ENCODE peak calls at places on chromosomes 16 and 17, in five cellular contexts. D is A549; W is NAMALWA; K is adrenal gland; S is activated T-cell treated with anti-CD3 and anti-CD28 coated beads, Interleukin-2, amount 50 U/mL, for 72 hours. O is an unnamed sample.

GRCh38 chr17:29347831-29348281 is 42.3 kb upstream of the TAOK1 start:
- DNase-seq in D (no peak), S (no peak), W (no peak), K (no peak), O (peak)

GRCh38 chr16:66154801-66155200 is 211.7 kb upstream of the CDH5 start:
- DNase-seq in W (no peak), D (no peak), S (no peak), K (no peak), O (no peak)

GRCh38 chr17:45022655-45023339 is 28.6 kb downstream of the DCAKD start:
- DNase-seq in K (peak), D (no peak), W (peak), S (no peak), O (no peak)

GRCh38 chr17:49447603-49448325 is 33.1 kb upstream of the PHB1 start:
- DNase-seq in K (no peak), W (no peak), S (no peak), D (no peak), O (no peak)

GRCh38 chr16:50879873-50880695 is 138.2 kb downstream of the CYLD start:
- DNase-seq in K (no peak), D (peak), S (no peak), W (no peak), O (no peak)

GRCh38 chr17:64056269-64057005 is 36.0 kb upstream of the ICAM2 start:
- DNase-seq in W (peak), K (no peak), S (no peak), D (no peak), O (no peak)

GRCh38 chr16:49410226-49410625 is 36.6 kb downstream of the C16orf78 start:
- DNase-seq in W (no peak), S (no peak), D (no peak), K (no peak), O (no peak)

GRCh38 chr16:88315543-88316105 is 67.1 kb upstream of the ZNF469 start:
- DNase-seq in D (peak), K (peak), W (no peak), S (no peak), O (peak)

GRCh38 chr16:50615891-50616290 is 65.2 kb downstream of the SNX20 start:
- DNase-seq in K (no peak), D (no peak), S (no peak), W (no peak), O (no peak)

GRCh38 chr16:3642397-3643094 is 11.9 kb upstream of the DNASE1 start:
- DNase-seq in D (no peak), S (no peak), K (peak), W (no peak), O (no peak)

GRCh38 chr16:88781140-88782077 is 3.6 kb downstream of the PIEZO1 start:
- DNase-seq in D (no peak), W (peak), S (peak), K (no peak), O (no peak)

GRCh38 chr16:15648135-15648730 is 1.8 kb upstream of the NDE1 start:
- DNase-seq in K (peak), S (no peak), D (no peak), W (no peak), O (no peak)

GRCh38 chr17:75388476-75389030 is 16.9 kb downstream of the GRB2 start:
- DNase-seq in W (no peak), S (no peak), K (no peak), D (no peak), O (no peak)

GRCh38 chr17:55023626-55024025 is 55.1 kb downstream of the STXBP4 start:
- DNase-seq in K (no peak), W (no peak), S (no peak), D (no peak), O (no peak)

GRCh38 chr17:62749926-62750325 is 58.2 kb downstream of the MARCHF10 start:
- DNase-seq in K (no peak), W (no peak), D (no peak), S (no peak), O (no peak)

GRCh38 chr17:80664217-80664780 is 119.7 kb downstream of the RPTOR start:
- DNase-seq in W (no peak), K (no peak), D (no peak), S (peak), O (no peak)

GRCh38 chr17:77233635-77234334 is 93.0 kb downstream of the SEC14L1 start:
- DNase-seq in K (no peak), W (peak), D (peak), S (peak), O (peak)

GRCh38 chr16:88088161-88088581 is 136.9 kb downstream of the BANP start:
- DNase-seq in K (no peak), D (no peak), W (no peak), S (no peak), O (no peak)

GRCh38 chr16:78731785-78732184 is 632.3 kb downstream of the WWOX start:
- DNase-seq in W (no peak), D (no peak), K (no peak), S (no peak), O (no peak)

GRCh38 chr17:43891851-43892671 is 15.3 kb downstream of the MPP2 start:
- DNase-seq in D (no peak), S (no peak), W (no peak), K (no peak), O (no peak)

GRCh38 chr17:16352838-16353701 is at the start of gene CENPV:
- DNase-seq in W (peak), K (peak), S (peak), D (peak), O (peak)

GRCh38 chr16:22887445-22887844 is 73.5 kb downstream of the HS3ST2 start:
- DNase-seq in K (no peak), S (no peak), W (no peak), D (no peak), O (no peak)

GRCh38 chr17:76453431-76453743 is 435 bp upstream of the UBE2O start:
- DNase-seq in S (no peak), D (no peak), W (no peak), K (no peak), O (no peak)

GRCh38 chr17:4808378-4808767 is 1.4 kb downstream of the PLD2 start:
- DNase-seq in K (peak), W (no peak), S (no peak), D (no peak), O (no peak)

GRCh38 chr16:51465026-51465425 is 314.0 kb upstream of the SALL1 start:
- DNase-seq in W (no peak), K (no peak), D (no peak), S (no peak), O (no peak)

GRCh38 chr17:37134050-37134449 is 185.3 kb downstream of the AATF start:
- DNase-seq in W (no peak), S (no peak), K (no peak), D (no peak), O (no peak)

GRCh38 chr16:192686-193085 is 12.4 kb downstream of the HBQ1 start:
- DNase-seq in S (no peak), K (no peak), D (no peak), W (no peak), O (no peak)

GRCh38 chr17:59287887-59288286 is 43.6 kb upstream of the YPEL2 start:
- DNase-seq in K (no peak), W (no peak), D (no peak), S (no peak), O (no peak)

GRCh38 chr17:34285304-34285792 is at the start of gene CCL11:
- DNase-seq in D (no peak), W (no peak), S (no peak), K (no peak), O (no peak)

GRCh38 chr17:79528592-79529125 is 82.2 kb downstream of the RBFOX3 start:
- DNase-seq in K (no peak), D (no peak), W (no peak), S (no peak), O (no peak)

GRCh38 chr16:56672761-56673536 is 3.3 kb downstream of the MT1H start:
- DNase-seq in S (no peak), D (no peak), K (no peak), W (no peak), O (no peak)

GRCh38 chr17:6506679-6507231 is 49.6 kb downstream of the PITPNM3 start:
- DNase-seq in D (peak), S (no peak), W (no peak), K (no peak), O (peak)

GRCh38 chr17:74196541-74197310 is 6.8 kb upstream of the RPL38 start:
- DNase-seq in D (no peak), W (no peak), K (no peak), S (no peak), O (no peak)

GRCh38 chr16:9007177-9007794 is 43.6 kb upstream of the USP7 start:
- DNase-seq in S (no peak), D (no peak), K (no peak), W (no peak), O (no peak)